ENCODE peak calls at places on chromosomes 3 and 15, in eight cellular contexts. W, E, S, G, K, U, M and Q are unnamed samples.

GRCh38 chr3:157369712-157370447 is 66.8 kb upstream of the PTX3 start:
- DNase-seq in W (no peak), U (no peak), K (no peak), S (no peak), M (no peak), G (no peak), E (no peak), Q (no peak)

GRCh38 chr15:96783746-96784145 is 453.2 kb downstream of the NR2F2 start:
- DNase-seq in K (no peak), U (no peak), S (no peak), G (no peak), W (no peak), E (no peak), M (no peak), Q (no peak)

GRCh38 chr3:171416666-171417065 is 43.5 kb downstream of the TNIK start:
- DNase-seq in S (no peak), M (no peak), E (no peak), K (no peak), G (no peak), W (no peak), U (no peak), Q (no peak)

GRCh38 chr3:62567097-62568021 is 194.0 kb upstream of the FEZF2 start:
- DNase-seq in E (no peak), K (no peak), W (no peak), M (peak), G (peak), S (peak), U (no peak), Q (no peak)

GRCh38 chr3:149600619-149601018 is 57.2 kb downstream of the WWTR1 start:
- DNase-seq in E (no peak), W (no peak), G (no peak), K (no peak), M (no peak), S (no peak), U (no peak), Q (no peak)

GRCh38 chr3:53845103-53845880 is 927 bp downstream of the CHDH start:
- DNase-seq in M (peak), E (peak), U (no peak), G (peak), W (peak), K (peak), S (peak), Q (peak)

GRCh38 chr15:99614749-99615288 is 49.0 kb downstream of the MEF2A start:
- DNase-seq in U (no peak), G (no peak), W (no peak), E (no peak), S (no peak), K (no peak), M (no peak), Q (no peak)

GRCh38 chr15:45871121-45871855 is 236.5 kb downstream of the SQOR start:
- DNase-seq in E (peak), G (no peak), S (peak), U (no peak), K (no peak), M (no peak), W (no peak), Q (no peak)

GRCh38 chr15:58632789-58633188 is 116.7 kb downstream of the ADAM10 start:
- DNase-seq in S (no peak), K (no peak), M (no peak), W (no peak), E (no peak), G (no peak), U (no peak), Q (no peak)

GRCh38 chr3:123383101-123384053 is 65.5 kb downstream of the ADCY5 start:
- DNase-seq in K (no peak), U (no peak), S (no peak), E (no peak), G (no peak), M (no peak), W (no peak), Q (no peak)

GRCh38 chr3:142853270-142854163 is 35.4 kb downstream of the PCOLCE2 start:
- DNase-seq in G (no peak), W (no peak), S (peak), K (peak), E (no peak), M (peak), U (no peak), Q (no peak)

GRCh38 chr3:132659370-132660055 is at the start of gene ACAD11:
- DNase-seq in E (peak), S (peak), M (peak), K (peak), U (peak), G (peak), W (peak), Q (peak)

GRCh38 chr3:141009496-141009895 is 41.7 kb upstream of the SPSB4 start:
- DNase-seq in M (no peak), U (no peak), G (no peak), S (no peak), W (no peak), K (no peak), E (no peak), Q (no peak)

GRCh38 chr3:39220551-39221530 is 28.4 kb upstream of the XIRP1 start:
- DNase-seq in S (no peak), U (no peak), W (no peak), E (no peak), G (no peak), K (no peak), M (no peak), Q (no peak)

GRCh38 chr15:25512957-25513356 is 74.1 kb upstream of the UBE3A start:
- DNase-seq in U (no peak), W (no peak), G (no peak), S (no peak), E (no peak), M (no peak), K (no peak), Q (no peak)

GRCh38 chr3:178916223-178916622 is 155.4 kb downstream of the ZMAT3 start:
- DNase-seq in U (no peak), M (no peak), G (no peak), S (no peak), W (no peak), E (no peak), K (no peak), Q (no peak)

GRCh38 chr3:138916824-138917223 is 30.1 kb downstream of the FOXL2 start:
- DNase-seq in E (peak), K (peak), S (peak), W (no peak), U (no peak), M (no peak), G (no peak), Q (no peak)

GRCh38 chr3:148991219-148992026 is at the start of gene GYG1:
- DNase-seq in M (peak), U (peak), W (peak), K (peak), E (peak), G (peak), S (peak), Q (peak)

GRCh38 chr3:132283440-132283839 is 33.8 kb upstream of the ACP3 start:
- DNase-seq in S (no peak), M (no peak), W (peak), E (no peak), U (no peak), K (peak), G (no peak), Q (no peak)

GRCh38 chr15:41943543-41944312 is 28.6 kb downstream of the EHD4 start:
- DNase-seq in G (no peak), S (no peak), U (no peak), M (no peak), W (no peak), E (no peak), K (no peak), Q (no peak)

GRCh38 chr3:113264741-113265140 is 53.4 kb downstream of the BOC start:
- DNase-seq in U (no peak), S (no peak), K (no peak), W (no peak), M (no peak), G (no peak), E (peak), Q (no peak)

GRCh38 chr3:165339753-165340152 is 143.6 kb upstream of the SLITRK3 start:
- DNase-seq in M (no peak), G (no peak), W (no peak), E (no peak), U (no peak), S (peak), K (peak), Q (no peak)

GRCh38 chr3:38989932-38990510 is 61.7 kb downstream of the SCN11A start:
- DNase-seq in U (no peak), S (no peak), M (no peak), E (no peak), G (no peak), W (no peak), K (no peak), Q (no peak)

GRCh38 chr15:58631319-58631718 is 118.2 kb downstream of the ADAM10 start:
- DNase-seq in W (peak), G (no peak), U (no peak), M (no peak), S (no peak), K (no peak), E (no peak), Q (no peak)

GRCh38 chr3:41073190-41073589 is 126.1 kb upstream of the CTNNB1 start:
- DNase-seq in G (no peak), U (no peak), K (no peak), S (peak), E (no peak), M (no peak), W (no peak), Q (no peak)

GRCh38 chr3:41076399-41076798 is 122.9 kb upstream of the CTNNB1 start:
- DNase-seq in E (no peak), K (no peak), W (no peak), S (no peak), U (no peak), M (no peak), G (no peak), Q (no peak)

GRCh38 chr3:41075958-41076357 is 123.3 kb upstream of the CTNNB1 start:
- DNase-seq in W (no peak), S (peak), E (no peak), M (peak), U (no peak), G (peak), K (no peak), Q (no peak)
- TF ChIP-seq CTCF in W (no peak), S (no peak), E (no peak), M (no peak), U (no peak), G (no peak), K (no peak), Q (no peak)

GRCh38 chr3:197801801-197802504 is 10.9 kb downstream of the LRCH3 start:
- DNase-seq in K (peak), W (no peak), S (peak), M (no peak), G (no peak), U (no peak), E (no peak), Q (no peak)
- TF ChIP-seq CTCF in K (peak), W (peak), S (peak), M (peak), G (peak), U (no peak), E (no peak), Q (peak)

DNA sequence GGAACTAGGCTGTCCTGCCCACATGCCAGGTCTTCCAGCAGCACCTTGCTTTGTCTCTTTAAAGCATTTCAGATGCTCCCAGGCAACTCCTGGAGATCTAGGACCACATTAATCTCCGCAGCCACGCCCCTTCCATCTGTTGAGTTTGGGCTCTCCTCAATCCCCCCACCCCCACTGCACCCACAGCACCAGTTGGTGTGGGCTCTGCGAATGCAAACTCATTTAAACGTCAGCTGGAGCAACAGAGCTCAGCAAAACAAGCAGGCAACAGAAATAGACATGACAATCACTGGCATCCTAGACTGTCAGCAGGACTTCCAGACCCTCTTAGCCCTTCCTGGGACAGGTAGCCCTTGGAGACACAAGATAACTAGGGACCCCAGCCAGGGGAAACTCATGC is 106.9 kb downstream of the LSM3 start:
- DNase-seq in M (no peak), K (no peak), W (no peak), S (no peak), E (no peak), G (no peak), U (no peak), Q (no peak)
- TF ChIP-seq CTCF in M (no peak), K (no peak), W (no peak), S (no peak), E (no peak), G (no peak), U (no peak), Q (no peak)

DNA sequence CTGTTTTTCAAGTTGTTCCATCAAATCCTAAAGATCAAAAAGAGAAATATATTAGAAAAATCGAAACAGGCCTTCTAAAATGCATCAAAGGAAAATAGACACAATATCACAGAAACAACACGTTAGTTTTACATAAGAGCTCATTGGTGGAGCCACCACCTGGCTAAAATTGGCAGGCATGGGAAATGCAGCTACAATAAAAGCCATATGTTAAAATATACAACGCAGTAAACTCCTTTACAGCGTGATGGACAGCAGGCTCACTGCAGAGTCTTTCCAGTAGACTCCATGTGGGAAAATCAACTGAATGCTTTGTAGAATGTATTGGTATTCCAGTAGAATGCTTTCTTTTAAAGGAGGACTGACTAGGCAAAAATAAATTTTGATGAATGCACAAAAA is 40.9 kb upstream of the MYO5C start:
- DNase-seq in M (no peak), K (no peak), S (no peak), E (no peak), W (no peak), U (no peak), G (no peak), Q (no peak)
- TF ChIP-seq CTCF in M (no peak), K (no peak), S (no peak), E (no peak), W (no peak), U (no peak), G (no peak), Q (no peak)

DNA sequence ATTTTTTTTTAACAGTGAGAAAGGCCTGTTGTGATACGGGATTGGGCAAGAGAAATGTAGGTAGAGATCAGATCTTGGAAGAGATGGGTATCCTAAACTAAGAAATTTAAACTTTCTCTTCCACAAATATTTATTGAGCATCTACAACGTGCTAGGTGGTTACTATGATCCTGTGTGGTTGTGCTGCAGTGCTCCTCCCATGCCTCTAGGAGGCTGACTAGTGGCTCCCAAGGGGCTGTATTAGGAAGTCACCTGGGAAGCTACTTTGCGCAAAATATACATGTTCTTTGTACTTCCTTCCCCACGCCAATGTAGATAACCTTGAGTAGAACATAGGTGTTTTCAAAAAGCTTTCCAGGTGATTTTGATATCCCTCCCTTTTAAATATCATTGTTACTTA is 27.2 kb downstream of the USP3 start:
- DNase-seq in S (no peak), K (no peak), G (no peak), W (no peak), U (no peak), M (no peak), E (no peak), Q (no peak)
- TF ChIP-seq CTCF in S (peak), K (peak), G (no peak), W (no peak), U (peak), M (no peak), E (no peak), Q (peak)

DNA sequence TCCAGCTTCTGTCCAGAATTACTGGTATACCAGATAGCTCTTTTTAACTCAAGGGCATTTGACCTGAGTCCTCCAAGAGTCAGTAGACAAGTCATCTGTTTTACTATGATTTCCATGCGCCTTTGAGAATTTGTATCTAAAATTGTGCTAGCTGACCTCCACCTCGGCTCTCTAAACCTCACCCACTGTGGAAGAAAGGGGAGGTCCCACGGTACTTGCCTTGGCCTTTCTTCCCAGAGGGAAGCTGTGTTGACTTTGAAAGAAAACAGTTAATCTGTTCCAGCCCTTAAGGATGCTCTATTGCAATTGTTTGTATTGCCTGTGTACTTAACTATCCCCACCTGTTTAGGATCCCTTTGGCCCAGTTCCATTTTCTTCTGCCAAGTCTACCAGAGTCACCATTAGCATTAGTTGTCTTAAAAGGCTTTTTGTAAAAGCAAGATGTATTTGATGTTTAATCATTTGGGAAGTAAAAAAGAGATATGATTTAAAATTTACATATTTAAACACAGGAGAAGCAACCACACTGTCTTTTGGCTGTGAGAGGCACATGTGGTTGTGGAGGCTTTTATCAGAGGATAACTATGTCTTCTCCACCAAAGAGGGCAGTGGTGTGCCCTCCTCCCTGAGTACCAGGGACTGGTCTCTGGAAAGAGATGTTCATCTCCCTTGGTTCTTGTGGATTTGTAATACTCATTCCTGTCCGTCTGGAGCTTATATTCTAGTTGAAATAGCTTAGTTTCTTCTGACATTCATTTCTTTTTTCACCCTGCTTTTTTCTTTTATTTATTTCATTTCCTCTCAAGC is 88.8 kb downstream of the CRTC3 start:
- DNase-seq in E (no peak), K (no peak), G (no peak), M (no peak), W (no peak), S (no peak), U (no peak), Q (no peak)
- TF ChIP-seq CTCF in E (no peak), K (no peak), G (no peak), M (no peak), W (no peak), S (no peak), U (no peak), Q (no peak)

GRCh38 chr3:55441499-55441898 is 45.6 kb downstream of the WNT5A start:
- DNase-seq in G (no peak), K (no peak), E (no peak), W (no peak), S (no peak), U (no peak), M (no peak), Q (no peak)
- TF ChIP-seq CTCF in G (no peak), K (no peak), E (no peak), W (no peak), S (no peak), U (no peak), M (no peak), Q (no peak)

GRCh38 chr3:12947504-12948369 is 106.4 kb upstream of the RPL32 start:
- DNase-seq in S (peak), E (peak), U (no peak), G (peak), K (peak), W (no peak), M (peak), Q (no peak)
- TF ChIP-seq CTCF in S (peak), E (no peak), U (peak), G (peak), K (no peak), W (no peak), M (peak), Q (no peak)